ENCODE peak calls at places on chromosomes 2 and 18, in four cellular contexts. J is mucosa of descending colon; B is CD8-positive, alpha-beta memory T cell; W is gastrocnemius medialis. N is an unnamed sample.

GRCh38 chr2:232336241-232336736 is 42.3 kb upstream of the ALPP start:
- DNase-seq in J (no peak), B (no peak), W (no peak), N (no peak)

GRCh38 chr2:84770280-84770679 is 110.6 kb downstream of the TRABD2A start:
- DNase-seq in J (no peak), B (no peak), W (no peak), N (no peak)

GRCh38 chr2:158297120-158297519 is 159.4 kb downstream of the CCDC148 start:
- DNase-seq in J (no peak), B (no peak), W (no peak), N (no peak)

GRCh38 chr18:79798999-79799370 is 1.2 kb downstream of the KCNG2 start:
- DNase-seq in J (no peak), B (no peak), W (no peak), N (no peak)

GRCh38 chr2:31334311-31335026 is 80.1 kb downstream of the XDH start:
- DNase-seq in J (no peak), B (no peak), W (no peak), N (no peak)

GRCh38 chr2:120849278-120849677 is 113.6 kb downstream of the GLI2 start:
- DNase-seq in J (no peak), B (no peak), W (no peak), N (no peak)

GRCh38 chr18:48442761-48443160 is 33.6 kb upstream of the ZBTB7C start:
- DNase-seq in J (no peak), B (no peak), W (no peak), N (no peak)

GRCh38 chr18:11849845-11850747 is 1.1 kb upstream of the CHMP1B start:
- DNase-seq in J (peak; percentile 73), B (peak; percentile 58), W (peak; percentile 82), N (peak; percentile 58)

GRCh38 chr2:30113617-30114293 is 33.1 kb upstream of the YPEL5 start:
- DNase-seq in J (no peak), B (no peak), W (no peak), N (no peak)

GRCh38 chr2:132729572-132729971 is 59.6 kb upstream of the LYPD1 start:
- DNase-seq in J (no peak), B (no peak), W (no peak), N (no peak)

GRCh38 chr2:46873632-46874068 is 42.0 kb downstream of the MCFD2 start:
- DNase-seq in J (peak; percentile 72), B (no peak), W (peak; percentile 70), N (peak; percentile 70)

GRCh38 chr2:213228638-213229037 is 55.6 kb upstream of the SPAG16 start:
- DNase-seq in J (no peak), B (no peak), W (no peak), N (no peak)

GRCh38 chr2:188788621-188789020 is 185.6 kb upstream of the COL3A1 start:
- DNase-seq in J (no peak), B (no peak), W (peak; percentile 39), N (peak; percentile 33)

GRCh38 chr2:133586978-133587377 is 18.7 kb upstream of the NCKAP5 start:
- DNase-seq in J (no peak), B (no peak), W (no peak), N (no peak)

GRCh38 chr2:19860022-19860421 is 41.8 kb downstream of the TTC32 start:
- DNase-seq in J (no peak), B (no peak), W (no peak), N (no peak)

GRCh38 chr2:231523451-231524266 is 6.6 kb downstream of the NMUR1 start:
- DNase-seq in J (no peak), B (no peak), W (no peak), N (no peak)

GRCh38 chr2:24898122-24899109 is 21.6 kb downstream of the ADCY3 start:
- DNase-seq in J (no peak), B (no peak), W (no peak), N (no peak)

GRCh38 chr2:55482186-55482945 is 37.2 kb upstream of the CFAP36 start:
- DNase-seq in J (no peak), B (no peak), W (no peak), N (no peak)

DNA sequence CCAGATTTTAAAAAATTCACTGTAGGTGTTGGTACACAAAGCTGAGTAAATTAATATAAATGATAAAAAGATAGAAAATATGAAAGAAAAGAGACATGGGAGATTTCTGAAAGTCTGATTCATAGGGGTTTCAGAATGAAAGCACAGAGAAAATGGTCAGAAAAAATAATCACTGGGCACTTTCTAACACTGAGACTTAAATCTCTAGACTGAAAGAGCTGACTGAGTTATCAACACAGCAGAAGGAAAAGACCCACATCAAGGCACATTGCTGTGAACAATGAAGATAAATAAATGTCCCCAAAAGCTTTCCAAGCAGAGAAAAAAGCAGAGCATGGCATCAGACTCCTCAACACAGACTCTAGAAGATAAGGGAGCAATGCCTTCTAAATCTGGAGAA is 277.2 kb downstream of the BCL2 start:
- DNase-seq in J (no peak), B (no peak), W (no peak), N (no peak)
- H3K4me1 ChIP-seq in J (no peaks in the 10 kb centered on the region), B (no peaks in the 10 kb centered on the region), W (no peaks in the 10 kb centered on the region), N (no peaks in the 10 kb centered on the region)

DNA sequence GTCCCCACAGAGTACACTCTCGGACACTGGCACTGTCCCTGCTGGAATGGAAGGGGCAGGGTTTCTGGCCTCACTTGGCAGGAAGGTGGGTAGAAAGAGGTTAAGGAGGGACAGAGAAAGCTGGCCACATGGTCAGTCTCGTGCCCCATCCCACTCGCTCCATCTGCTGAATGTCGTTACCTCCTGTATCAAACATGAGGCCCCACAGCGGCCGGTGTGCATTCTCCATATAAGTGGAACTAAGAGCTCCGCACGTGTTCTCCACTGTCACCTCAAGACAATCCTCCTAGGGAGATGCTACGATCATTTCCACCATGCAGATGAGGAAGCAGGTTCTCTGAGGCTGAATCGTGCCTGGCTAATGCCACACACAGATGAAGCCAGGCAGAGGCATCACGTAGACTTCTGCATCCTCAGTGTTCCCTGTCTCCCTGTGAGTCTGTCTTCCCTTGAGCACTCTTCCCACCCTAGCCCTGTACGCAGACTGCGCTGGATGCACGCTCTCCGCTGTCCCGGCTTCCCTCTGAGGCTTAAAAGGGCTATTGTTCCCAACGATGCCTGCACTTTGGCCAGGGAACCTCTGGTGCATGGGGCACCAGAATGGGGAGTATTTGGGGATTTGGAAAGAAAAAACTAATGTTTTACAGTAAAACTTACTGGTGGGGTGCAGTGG is 35.1 kb downstream of the MAL start:
- DNase-seq in J (no peak), B (no peak), W (no peak), N (no peak)
- H3K4me1 ChIP-seq in J (no peaks in the 10 kb centered on the region), B (peaks cover 43% of the 10 kb centered on the region), W (no peaks in the 10 kb centered on the region), N (no peaks in the 10 kb centered on the region)

GRCh38 chr2:237886702-237887481 is 27.5 kb downstream of the RAMP1 start:
- DNase-seq in J (peak; percentile 57), B (no peak), W (no peak), N (no peak)

GRCh38 chr2:237888389-237888788 is 29.0 kb downstream of the RAMP1 start:
- DNase-seq in J (no peak), B (no peak), W (no peak), N (no peak)

GRCh38 chr2:237885931-237886701 is 26.7 kb downstream of the RAMP1 start:
- DNase-seq in J (peak; percentile 33), B (no peak), W (peak; percentile 33), N (no peak)

GRCh38 chr2:237889811-237890210 is 30.4 kb downstream of the RAMP1 start:
- DNase-seq in J (peak; percentile 20), B (no peak), W (no peak), N (no peak)

GRCh38 chr2:237889016-237889415 is 29.6 kb downstream of the RAMP1 start:
- DNase-seq in J (no peak), B (no peak), W (no peak), N (no peak)
- H3K4me1 ChIP-seq in J (no peaks in the 10 kb centered on the region), B (no peaks in the 10 kb centered on the region), W (peaks cover 17% of the 10 kb centered on the region), N (no peaks in the 10 kb centered on the region)

DNA sequence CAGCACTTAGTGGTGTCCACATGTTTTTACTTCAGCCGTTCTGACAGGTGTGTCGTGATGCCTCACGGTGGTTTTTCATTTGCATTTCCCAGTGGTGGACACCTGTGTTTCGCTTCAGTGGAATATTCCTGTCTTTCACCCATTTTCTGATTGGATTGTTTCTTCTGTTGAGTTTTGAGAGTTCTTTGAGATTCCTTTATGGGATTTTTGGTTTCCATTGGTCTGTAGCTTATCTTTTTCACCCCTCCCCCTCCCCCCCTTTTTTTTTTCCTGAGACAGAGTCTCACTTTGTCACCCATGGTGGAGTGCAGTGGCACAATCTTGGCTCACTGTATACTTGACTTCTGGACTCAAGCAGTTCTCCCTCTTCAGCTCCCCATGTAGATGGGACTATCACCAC is 8.0 kb downstream of the ANKRD23 start:
- DNase-seq in J (no peak), B (no peak), W (no peak), N (no peak)
- H3K4me1 ChIP-seq in J (peaks cover 11% of the 10 kb centered on the region), B (peaks cover 17% of the 10 kb centered on the region), W (peaks cover 24% of the 10 kb centered on the region), N (peaks cover 7% of the 10 kb centered on the region)

DNA sequence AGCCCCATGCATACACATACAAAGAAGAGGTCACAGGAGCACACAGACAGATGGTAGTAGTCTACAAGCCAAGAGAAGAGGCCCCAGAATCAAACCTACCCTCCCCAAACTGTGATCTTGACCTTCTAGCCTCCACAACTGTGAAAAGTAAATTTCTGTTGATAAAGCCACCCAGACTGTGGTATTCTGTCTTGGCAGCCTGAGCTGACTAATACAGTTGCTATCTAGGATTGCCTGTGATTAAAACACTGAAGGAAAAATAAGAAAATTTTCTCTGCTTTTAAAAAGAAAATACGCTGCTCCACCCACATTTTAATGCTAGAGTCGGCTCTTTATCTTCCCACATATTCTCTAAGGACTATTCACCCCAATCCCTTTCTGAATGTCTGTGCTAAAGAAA is 143.7 kb upstream of the TMEM200C start:
- DNase-seq in J (no peak), B (no peak), W (no peak), N (no peak)
- H3K4me1 ChIP-seq in J (no peaks in the 10 kb centered on the region), B (no peaks in the 10 kb centered on the region), W (no peaks in the 10 kb centered on the region), N (no peaks in the 10 kb centered on the region)

DNA sequence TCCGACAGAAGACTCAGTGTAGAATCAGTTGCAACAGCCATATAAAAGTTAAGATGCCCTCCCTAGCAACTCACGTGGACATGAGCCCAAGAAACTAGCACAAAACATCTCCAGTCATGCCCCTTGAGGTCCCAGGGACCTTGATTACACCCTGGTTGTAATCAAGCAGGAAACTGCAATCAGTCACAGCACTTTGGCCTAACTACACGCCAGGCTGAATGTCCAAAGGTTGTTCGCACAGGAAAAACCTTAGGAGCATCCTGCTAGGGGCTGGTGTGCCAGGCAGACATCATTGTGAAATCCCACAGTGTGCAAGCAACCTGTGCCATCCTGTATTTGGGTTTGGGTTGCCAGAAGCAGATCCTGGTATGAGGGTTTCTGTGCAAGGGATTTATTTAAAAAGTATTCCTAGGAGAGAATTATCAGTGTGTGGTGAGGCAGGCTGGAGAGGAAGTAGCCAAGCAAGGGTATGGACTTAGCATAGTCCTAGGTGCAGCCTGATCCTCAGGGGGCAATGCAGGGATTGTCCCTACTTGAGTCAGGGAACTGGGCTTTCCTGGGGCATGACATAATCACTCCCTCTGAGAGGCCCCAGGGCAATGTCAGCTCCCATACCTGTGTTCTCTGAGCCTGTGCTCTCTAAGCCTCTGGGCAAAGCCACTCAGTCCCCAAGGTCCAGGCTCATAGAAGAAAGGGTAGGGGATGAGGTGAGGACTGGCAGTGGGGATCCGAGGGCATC is 17.8 kb upstream of the SULT1C2 start:
- DNase-seq in J (no peak), B (no peak), W (no peak), N (peak; percentile 65)
- H3K4me1 ChIP-seq in J (peaks cover 13% of the 10 kb centered on the region), B (no peaks in the 10 kb centered on the region), W (no peaks in the 10 kb centered on the region), N (peaks cover 8% of the 10 kb centered on the region)

GRCh38 chr2:7004641-7005040 is 87.4 kb downstream of the RNF144A start:
- DNase-seq in J (no peak), B (no peak), W (no peak), N (no peak)

GRCh38 chr2:7010376-7010775 is 93.2 kb downstream of the RNF144A start:
- DNase-seq in J (no peak), B (no peak), W (peak; percentile 33), N (no peak)

GRCh38 chr2:7009207-7009911 is 92.1 kb downstream of the RNF144A start:
- DNase-seq in J (no peak), B (no peak), W (no peak), N (no peak)

GRCh38 chr2:7007846-7008741 is 90.9 kb downstream of the RNF144A start:
- DNase-seq in J (peak; percentile 85), B (no peak), W (peak; percentile 93), N (peak; percentile 62)

GRCh38 chr2:7007488-7007845 is 90.3 kb downstream of the RNF144A start:
- DNase-seq in J (no peak), B (no peak), W (no peak), N (no peak)
- H3K4me1 ChIP-seq in J (no peaks in the 10 kb centered on the region), B (no peaks in the 10 kb centered on the region), W (peaks cover 42% of the 10 kb centered on the region), N (no peaks in the 10 kb centered on the region)